ENCODE peak calls at places on chromosomes 13 and 19, in six cellular contexts. One of them, this sample, is unnamed.

GRCh38 chr19:1090731-1091543 is 4.2 kb downstream of the POLR2E start:
- DNase-seq in sigmoid colon: no peak
- DNase-seq in breast epithelium: no peak
- DNase-seq in tibial nerve: no peak
- DNase-seq in esophagus squamous epithelium: no peak
- DNase-seq in stomach: no peak
- DNase-seq in this sample: no peak

GRCh38 chr19:40762754-40763153 is 11.8 kb downstream of the SNRPA start:
- DNase-seq in sigmoid colon: no peak
- DNase-seq in breast epithelium: no peak
- DNase-seq in tibial nerve: no peak
- DNase-seq in esophagus squamous epithelium: no peak
- DNase-seq in stomach: no peak
- DNase-seq in this sample: no peak

GRCh38 chr13:89401209-89401810 is 1730.1 kb downstream of the SLITRK5 start:
- DNase-seq in sigmoid colon: no peak
- DNase-seq in breast epithelium: no peak
- DNase-seq in tibial nerve: no peak
- DNase-seq in esophagus squamous epithelium: no peak
- DNase-seq in stomach: no peak
- DNase-seq in this sample: no peak

GRCh38 chr19:51333836-51334460 is 8.0 kb downstream of the VSIG10L start:
- DNase-seq in sigmoid colon: no peak
- DNase-seq in breast epithelium: no peak
- DNase-seq in tibial nerve: no peak
- DNase-seq in esophagus squamous epithelium: no peak
- DNase-seq in stomach: no peak
- DNase-seq in this sample: no peak

GRCh38 chr19:16470911-16471811 is 609 bp downstream of the EPS15L1 start:
- DNase-seq in sigmoid colon: no peak
- DNase-seq in breast epithelium: no peak
- DNase-seq in tibial nerve: no peak
- DNase-seq in esophagus squamous epithelium: no peak
- DNase-seq in stomach: no peak
- DNase-seq in this sample: peak; percentile 89

GRCh38 chr13:110287031-110287828 is 19.7 kb downstream of the COL4A1 start:
- DNase-seq in sigmoid colon: peak; percentile 52
- DNase-seq in breast epithelium: no peak
- DNase-seq in tibial nerve: no peak
- DNase-seq in esophagus squamous epithelium: no peak
- DNase-seq in stomach: no peak
- DNase-seq in this sample: peak; percentile 65

GRCh38 chr13:27988520-27988919 is at the start of gene URAD:
- DNase-seq in sigmoid colon: no peak
- DNase-seq in breast epithelium: no peak
- DNase-seq in tibial nerve: no peak
- DNase-seq in esophagus squamous epithelium: no peak
- DNase-seq in stomach: no peak
- DNase-seq in this sample: no peak

GRCh38 chr19:34430738-34431625 is 2.8 kb downstream of the UBA2 start:
- DNase-seq in sigmoid colon: no peak
- DNase-seq in breast epithelium: no peak
- DNase-seq in tibial nerve: no peak
- DNase-seq in esophagus squamous epithelium: no peak
- DNase-seq in stomach: no peak
- DNase-seq in this sample: no peak

GRCh38 chr19:39360599-39360998 is 18.4 kb downstream of the SAMD4B start:
- DNase-seq in sigmoid colon: no peak
- DNase-seq in breast epithelium: no peak
- DNase-seq in tibial nerve: no peak
- DNase-seq in esophagus squamous epithelium: no peak
- DNase-seq in stomach: no peak
- DNase-seq in this sample: no peak

GRCh38 chr19:43362179-43362578 is 8.7 kb downstream of the CD177 start:
- DNase-seq in sigmoid colon: no peak
- DNase-seq in breast epithelium: no peak
- DNase-seq in tibial nerve: no peak
- DNase-seq in esophagus squamous epithelium: no peak
- DNase-seq in stomach: no peak
- DNase-seq in this sample: no peak

GRCh38 chr19:3586124-3586626 is 897 bp downstream of the GIPC3 start:
- DNase-seq in sigmoid colon: no peak
- DNase-seq in breast epithelium: no peak
- DNase-seq in tibial nerve: no peak
- DNase-seq in esophagus squamous epithelium: no peak
- DNase-seq in stomach: no peak
- DNase-seq in this sample: no peak

GRCh38 chr19:31448221-31448657 is 99.0 kb upstream of the TSHZ3 start:
- DNase-seq in sigmoid colon: peak; percentile 77
- DNase-seq in breast epithelium: no peak
- DNase-seq in tibial nerve: peak; percentile 15
- DNase-seq in esophagus squamous epithelium: no peak
- DNase-seq in stomach: peak; percentile 26
- DNase-seq in this sample: peak; percentile 27

GRCh38 chr19:45852145-45852750 is 10.7 kb downstream of the SYMPK start:
- DNase-seq in sigmoid colon: no peak
- DNase-seq in breast epithelium: no peak
- DNase-seq in tibial nerve: no peak
- DNase-seq in esophagus squamous epithelium: no peak
- DNase-seq in stomach: no peak
- DNase-seq in this sample: no peak

GRCh38 chr13:66556306-66556705 is 673.8 kb downstream of the PCDH9 start:
- DNase-seq in sigmoid colon: no peak
- DNase-seq in breast epithelium: no peak
- DNase-seq in tibial nerve: no peak
- DNase-seq in esophagus squamous epithelium: no peak
- DNase-seq in stomach: no peak
- DNase-seq in this sample: no peak

GRCh38 chr19:58582985-58583384 is 9.8 kb upstream of the MZF1 start:
- DNase-seq in sigmoid colon: no peak
- DNase-seq in breast epithelium: peak; percentile 12
- DNase-seq in tibial nerve: no peak
- DNase-seq in esophagus squamous epithelium: no peak
- DNase-seq in stomach: no peak
- DNase-seq in this sample: no peak

GRCh38 chr13:24036115-24036514 is 124.4 kb upstream of the SPATA13 start:
- DNase-seq in sigmoid colon: no peak
- DNase-seq in breast epithelium: no peak
- DNase-seq in tibial nerve: no peak
- DNase-seq in esophagus squamous epithelium: no peak
- DNase-seq in stomach: no peak
- DNase-seq in this sample: no peak

GRCh38 chr19:54430306-54431254 is 15.3 kb downstream of the TTYH1 start:
- DNase-seq in sigmoid colon: no peak
- DNase-seq in breast epithelium: no peak
- DNase-seq in tibial nerve: no peak
- DNase-seq in esophagus squamous epithelium: no peak
- DNase-seq in stomach: no peak
- DNase-seq in this sample: no peak

GRCh38 chr13:98232456-98232855 is 55.4 kb upstream of the RNF113B start:
- DNase-seq in sigmoid colon: no peak
- DNase-seq in breast epithelium: no peak
- DNase-seq in tibial nerve: no peak
- DNase-seq in esophagus squamous epithelium: no peak
- DNase-seq in stomach: no peak
- DNase-seq in this sample: no peak

GRCh38 chr19:41701401-41702075 is 6.9 kb upstream of the CEACAM5 start:
- DNase-seq in sigmoid colon: peak; percentile 52
- DNase-seq in breast epithelium: no peak
- DNase-seq in tibial nerve: no peak
- DNase-seq in esophagus squamous epithelium: no peak
- DNase-seq in stomach: peak; percentile 31
- DNase-seq in this sample: peak; percentile 66

GRCh38 chr13:99778500-99778899 is 193.1 kb downstream of the ZIC5 start:
- DNase-seq in sigmoid colon: no peak
- DNase-seq in breast epithelium: no peak
- DNase-seq in tibial nerve: no peak
- DNase-seq in esophagus squamous epithelium: no peak
- DNase-seq in stomach: no peak
- DNase-seq in this sample: no peak

GRCh38 chr19:13082192-13083007 is 20.3 kb downstream of the LYL1 start:
- DNase-seq in sigmoid colon: no peak
- DNase-seq in breast epithelium: no peak
- DNase-seq in tibial nerve: no peak
- DNase-seq in esophagus squamous epithelium: no peak
- DNase-seq in stomach: no peak
- DNase-seq in this sample: no peak

GRCh38 chr19:47740866-47741519 is 4.4 kb upstream of the NOP53 start:
- DNase-seq in sigmoid colon: no peak
- DNase-seq in breast epithelium: no peak
- DNase-seq in tibial nerve: no peak
- DNase-seq in esophagus squamous epithelium: no peak
- DNase-seq in stomach: no peak
- DNase-seq in this sample: no peak

GRCh38 chr19:47742636-47743035 is 2.7 kb upstream of the NOP53 start:
- DNase-seq in sigmoid colon: no peak
- DNase-seq in breast epithelium: no peak
- DNase-seq in tibial nerve: no peak
- DNase-seq in esophagus squamous epithelium: no peak
- DNase-seq in stomach: no peak
- DNase-seq in this sample: no peak

GRCh38 chr19:47741544-47742125 is 3.7 kb upstream of the NOP53 start:
- DNase-seq in sigmoid colon: no peak
- DNase-seq in breast epithelium: no peak
- DNase-seq in tibial nerve: no peak
- DNase-seq in esophagus squamous epithelium: no peak
- DNase-seq in stomach: no peak
- DNase-seq in this sample: no peak

GRCh38 chr19:47749326-47749725 is 4.0 kb downstream of the NOP53 start:
- DNase-seq in sigmoid colon: no peak
- DNase-seq in breast epithelium: no peak
- DNase-seq in tibial nerve: no peak
- DNase-seq in esophagus squamous epithelium: no peak
- DNase-seq in stomach: no peak
- DNase-seq in this sample: no peak

GRCh38 chr19:47745010-47745901 is at the start of gene NOP53:
- DNase-seq in sigmoid colon: peak; percentile 99
- DNase-seq in breast epithelium: peak; percentile 98
- DNase-seq in tibial nerve: peak; percentile 96
- DNase-seq in esophagus squamous epithelium: peak; percentile 84
- DNase-seq in stomach: peak; percentile 99
- DNase-seq in this sample: peak; percentile 98
- TF ChIP-seq POLR2A in sigmoid colon: peak; percentile 79
- TF ChIP-seq POLR2A in breast epithelium: peak; percentile 76
- TF ChIP-seq POLR2A in tibial nerve: peak; percentile 88
- TF ChIP-seq POLR2A in esophagus squamous epithelium: no peak
- TF ChIP-seq POLR2A in stomach: peak; percentile 61
- TF ChIP-seq POLR2A in this sample: no peak

DNA sequence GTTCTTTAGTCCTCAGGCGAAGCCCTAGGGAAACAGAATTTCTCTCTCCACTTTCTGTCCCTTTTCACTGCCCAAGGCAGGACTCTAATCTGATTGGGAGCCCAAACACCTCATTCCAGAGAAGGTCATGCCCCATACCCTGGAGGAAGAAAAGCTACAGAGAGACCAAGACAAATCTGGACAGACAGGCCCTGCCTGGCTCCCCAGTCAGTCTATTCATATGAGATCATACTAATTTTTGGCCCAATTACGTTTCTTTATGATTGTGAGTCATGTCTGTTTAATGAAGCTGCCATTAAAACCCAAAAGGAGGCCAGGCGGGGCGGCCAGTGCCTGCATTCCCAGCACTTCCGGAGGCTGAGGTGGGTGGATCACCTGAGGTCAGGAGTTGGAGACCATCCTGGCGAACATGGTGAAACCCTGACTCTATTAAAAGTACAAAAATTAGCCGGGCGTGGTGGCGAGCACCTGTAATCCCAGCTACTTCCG is 3.3 kb upstream of the AP3D1 start:
- DNase-seq in sigmoid colon: no peak
- DNase-seq in breast epithelium: no peak
- DNase-seq in tibial nerve: no peak
- DNase-seq in esophagus squamous epithelium: no peak
- DNase-seq in stomach: no peak
- DNase-seq in this sample: no peak
- TF ChIP-seq CTCF in sigmoid colon: no peak
- TF ChIP-seq CTCF in breast epithelium: no peak
- TF ChIP-seq CTCF in tibial nerve: no peak
- TF ChIP-seq CTCF in esophagus squamous epithelium: no peak
- TF ChIP-seq CTCF in stomach: no peak
- TF ChIP-seq CTCF in this sample: no peak

DNA sequence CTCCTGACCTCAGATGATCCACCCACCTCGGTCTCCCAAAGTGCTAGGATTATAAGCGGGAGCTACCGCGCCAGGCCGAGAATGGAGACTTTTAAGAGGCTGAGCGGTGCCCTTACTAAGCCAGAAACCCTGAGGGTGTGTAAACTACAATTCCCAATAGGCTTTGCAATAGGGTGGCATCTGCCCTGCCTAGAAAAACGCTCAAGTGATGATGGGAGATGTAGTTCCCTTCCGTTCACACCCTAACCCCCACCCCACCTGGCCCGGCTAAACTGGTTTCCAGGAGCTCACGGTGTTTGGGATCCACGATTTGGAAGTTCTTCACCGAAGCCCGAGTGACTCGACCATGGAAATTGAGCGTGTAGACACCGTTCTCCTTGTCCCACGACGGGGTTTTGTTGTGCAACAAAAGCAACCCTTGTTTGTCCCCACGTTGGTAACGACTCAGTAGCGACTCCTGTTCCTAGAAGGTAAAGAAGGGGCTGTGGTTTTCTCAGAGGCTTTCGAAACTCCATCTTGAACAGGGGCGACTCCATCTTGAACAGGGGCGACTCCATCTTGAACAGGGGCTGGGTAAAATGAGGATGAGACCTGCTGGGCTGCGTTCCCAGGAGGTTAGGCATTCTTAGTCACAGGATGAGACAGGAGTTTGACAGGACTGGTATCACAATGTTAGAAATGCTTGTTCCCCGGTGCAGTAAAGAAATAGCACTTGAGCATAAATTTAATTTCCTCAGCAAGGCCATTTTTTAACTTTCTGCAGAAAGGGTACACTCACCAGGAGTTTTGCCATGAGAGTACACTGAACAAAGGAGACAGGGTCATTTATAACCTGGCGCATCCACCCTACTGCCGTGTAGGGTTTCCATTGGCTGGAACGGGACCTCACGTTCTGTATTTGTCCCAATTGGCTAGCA is 9.8 kb downstream of the PPP1R15A start:
- DNase-seq in sigmoid colon: no peak
- DNase-seq in breast epithelium: no peak
- DNase-seq in tibial nerve: no peak
- DNase-seq in esophagus squamous epithelium: no peak
- DNase-seq in stomach: no peak
- DNase-seq in this sample: no peak
- TF ChIP-seq POLR2A in sigmoid colon: no peak
- TF ChIP-seq POLR2A in breast epithelium: no peak
- TF ChIP-seq POLR2A in tibial nerve: no peak
- TF ChIP-seq POLR2A in esophagus squamous epithelium: no peak
- TF ChIP-seq POLR2A in stomach: no peak
- TF ChIP-seq POLR2A in this sample: no peak

DNA sequence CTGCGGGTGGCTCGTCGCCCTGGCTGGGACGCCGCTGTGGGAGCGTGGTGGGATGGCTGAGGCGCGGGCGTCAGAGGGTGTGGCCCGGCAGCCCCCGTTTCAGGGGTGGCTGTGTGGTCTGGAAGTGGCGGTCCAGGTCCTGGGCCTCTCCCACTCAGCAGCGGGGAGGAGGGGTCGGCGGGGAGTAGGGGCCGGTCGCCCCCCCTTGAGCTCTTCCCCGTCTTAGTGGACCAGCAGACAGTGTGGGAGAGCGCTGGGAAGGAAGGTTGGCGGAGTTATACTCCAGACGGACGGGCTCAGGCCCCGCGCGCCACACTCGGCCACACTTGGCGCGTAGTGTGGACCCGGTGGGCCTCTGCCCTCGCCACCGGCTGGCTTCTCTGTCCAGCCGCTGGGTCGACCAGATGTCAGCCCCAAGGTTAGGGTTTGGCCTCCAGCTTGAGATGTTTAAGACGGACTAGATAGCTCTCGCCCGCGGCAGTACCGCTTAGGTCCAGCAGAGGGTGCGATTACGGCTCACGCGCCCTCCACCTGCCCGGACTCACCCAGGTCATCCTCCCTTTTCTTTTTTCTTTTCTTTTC is 21.7 kb upstream of the ZNF429 start:
- DNase-seq in sigmoid colon: peak; percentile 76
- DNase-seq in breast epithelium: peak; percentile 75
- DNase-seq in tibial nerve: peak; percentile 23
- DNase-seq in esophagus squamous epithelium: no peak
- DNase-seq in stomach: peak; percentile 60
- DNase-seq in this sample: peak; percentile 85
- TF ChIP-seq CTCF in sigmoid colon: peak; percentile 41
- TF ChIP-seq CTCF in breast epithelium: peak; percentile 57
- TF ChIP-seq CTCF in tibial nerve: peak; percentile 26
- TF ChIP-seq CTCF in esophagus squamous epithelium: peak; percentile 42
- TF ChIP-seq CTCF in stomach: peak; percentile 57
- TF ChIP-seq CTCF in this sample: no peak

This sample was measured in lower leg skin.